ENCODE peak calls at places on chromosomes 12 and 14, in six cellular contexts. One of them, this sample, is unnamed.

GRCh38 chr14:68939893-68940613 is 39.0 kb downstream of the ACTN1 start:
- DNase-seq in activated T-helper 9 cell treated with anti-CD3 and anti-CD28 coated beads, Interleukin-2, amount 50 U/mL, for 16 hours: no peak
- DNase-seq in astrocyte of the hippocampus: peak
- DNase-seq in left ventricle myocardium inferior: peak
- DNase-seq in CD8-positive, alpha-beta memory T cell: no peak
- DNase-seq in ACHN: peak
- DNase-seq in this sample: no peak

GRCh38 chr14:38339704-38340103 is 83.8 kb upstream of the CLEC14A start:
- DNase-seq in activated T-helper 9 cell treated with anti-CD3 and anti-CD28 coated beads, Interleukin-2, amount 50 U/mL, for 16 hours: no peak
- DNase-seq in astrocyte of the hippocampus: no peak
- DNase-seq in left ventricle myocardium inferior: no peak
- DNase-seq in CD8-positive, alpha-beta memory T cell: no peak
- DNase-seq in ACHN: no peak
- DNase-seq in this sample: no peak

GRCh38 chr14:21467620-21468019 is 9.1 kb downstream of the RAB2B start:
- DNase-seq in activated T-helper 9 cell treated with anti-CD3 and anti-CD28 coated beads, Interleukin-2, amount 50 U/mL, for 16 hours: no peak
- DNase-seq in astrocyte of the hippocampus: peak
- DNase-seq in left ventricle myocardium inferior: no peak
- DNase-seq in CD8-positive, alpha-beta memory T cell: no peak
- DNase-seq in ACHN: no peak
- DNase-seq in this sample: no peak

GRCh38 chr14:94115631-94116030 is 5.1 kb downstream of the IFI27 start:
- DNase-seq in activated T-helper 9 cell treated with anti-CD3 and anti-CD28 coated beads, Interleukin-2, amount 50 U/mL, for 16 hours: no peak
- DNase-seq in astrocyte of the hippocampus: no peak
- DNase-seq in left ventricle myocardium inferior: no peak
- DNase-seq in CD8-positive, alpha-beta memory T cell: no peak
- DNase-seq in ACHN: no peak
- DNase-seq in this sample: no peak

GRCh38 chr14:81478446-81478845 is 55.2 kb downstream of the SEL1L start:
- DNase-seq in activated T-helper 9 cell treated with anti-CD3 and anti-CD28 coated beads, Interleukin-2, amount 50 U/mL, for 16 hours: no peak
- DNase-seq in astrocyte of the hippocampus: no peak
- DNase-seq in left ventricle myocardium inferior: no peak
- DNase-seq in CD8-positive, alpha-beta memory T cell: no peak
- DNase-seq in ACHN: no peak
- DNase-seq in this sample: no peak

GRCh38 chr14:60945984-60946383 is 34.9 kb downstream of the TRMT5 start:
- DNase-seq in activated T-helper 9 cell treated with anti-CD3 and anti-CD28 coated beads, Interleukin-2, amount 50 U/mL, for 16 hours: no peak
- DNase-seq in astrocyte of the hippocampus: no peak
- DNase-seq in left ventricle myocardium inferior: no peak
- DNase-seq in CD8-positive, alpha-beta memory T cell: no peak
- DNase-seq in ACHN: no peak
- DNase-seq in this sample: no peak

GRCh38 chr14:93033039-93033982 is 82.4 kb downstream of the ITPK1 start:
- DNase-seq in activated T-helper 9 cell treated with anti-CD3 and anti-CD28 coated beads, Interleukin-2, amount 50 U/mL, for 16 hours: no peak
- DNase-seq in astrocyte of the hippocampus: no peak
- DNase-seq in left ventricle myocardium inferior: no peak
- DNase-seq in CD8-positive, alpha-beta memory T cell: no peak
- DNase-seq in ACHN: no peak
- DNase-seq in this sample: no peak

GRCh38 chr14:20866963-20867362 is 24.2 kb upstream of the RNASE3 start:
- DNase-seq in activated T-helper 9 cell treated with anti-CD3 and anti-CD28 coated beads, Interleukin-2, amount 50 U/mL, for 16 hours: no peak
- DNase-seq in astrocyte of the hippocampus: no peak
- DNase-seq in left ventricle myocardium inferior: no peak
- DNase-seq in CD8-positive, alpha-beta memory T cell: no peak
- DNase-seq in ACHN: peak
- DNase-seq in this sample: no peak

GRCh38 chr12:71128191-71128590 is 29.6 kb downstream of the TSPAN8 start:
- DNase-seq in activated T-helper 9 cell treated with anti-CD3 and anti-CD28 coated beads, Interleukin-2, amount 50 U/mL, for 16 hours: no peak
- DNase-seq in astrocyte of the hippocampus: peak
- DNase-seq in left ventricle myocardium inferior: no peak
- DNase-seq in CD8-positive, alpha-beta memory T cell: no peak
- DNase-seq in ACHN: peak
- DNase-seq in this sample: no peak